ENCODE peak calls at places on chromosomes 11 and 22, in four cellular contexts. One of them, this sample, is unnamed. For H3K9me1, the result is how much of the 10 kb centered on the place peaks cover.

GRCh38 chr11:72871089-72871488 is 56.9 kb downstream of the ATG16L2 start:
- DNase-seq in keratinocyte: no peak
- DNase-seq in K562: no peak
- DNase-seq in IMR-90: peak
- DNase-seq in this sample: no peak

GRCh38 chr22:37330200-37331033 is 48.1 kb downstream of the CYTH4 start:
- DNase-seq in K562: peak
- DNase-seq in IMR-90: peak
- DNase-seq in keratinocyte: no peak
- DNase-seq in this sample: peak

GRCh38 chr11:120929664-120930154 is 94.2 kb upstream of the TBCEL start:
- DNase-seq in K562: peak
- DNase-seq in IMR-90: peak
- DNase-seq in keratinocyte: peak
- DNase-seq in this sample: peak

GRCh38 chr22:49853981-49854791 is 542 bp downstream of the ZBED4 start:
- DNase-seq in K562: peak
- DNase-seq in IMR-90: peak
- DNase-seq in keratinocyte: no peak
- DNase-seq in this sample: peak

GRCh38 chr22:22945195-22945594 is 57.6 kb downstream of the IGLL5 start:
- DNase-seq in keratinocyte: no peak
- DNase-seq in K562: no peak
- DNase-seq in IMR-90: no peak
- DNase-seq in this sample: no peak

GRCh38 chr11:45339754-45340519 is 53.8 kb upstream of the SYT13 start:
- DNase-seq in K562: peak
- DNase-seq in keratinocyte: peak
- DNase-seq in IMR-90: peak
- DNase-seq in this sample: peak

GRCh38 chr22:42646569-42647525 is 2.3 kb downstream of the CYB5R3 start:
- DNase-seq in keratinocyte: no peak
- DNase-seq in IMR-90: no peak
- DNase-seq in K562: peak
- DNase-seq in this sample: peak

GRCh38 chr11:121572581-121573059 is 119.9 kb upstream of the SORL1-AS1 start:
- DNase-seq in keratinocyte: no peak
- DNase-seq in K562: no peak
- DNase-seq in IMR-90: no peak
- DNase-seq in this sample: no peak

GRCh38 chr11:111531687-111532364 is 8.7 kb upstream of the LAYN start:
- DNase-seq in keratinocyte: peak
- DNase-seq in K562: no peak
- DNase-seq in IMR-90: peak
- DNase-seq in this sample: no peak

GRCh38 chr11:57224537-57224936 is 12.5 kb downstream of the APLNR start:
- DNase-seq in IMR-90: peak
- DNase-seq in K562: no peak
- DNase-seq in keratinocyte: no peak
- DNase-seq in this sample: no peak

GRCh38 chr11:123054301-123055065 is 7.5 kb downstream of the HSPA8 start:
- DNase-seq in K562: peak
- DNase-seq in keratinocyte: no peak
- DNase-seq in IMR-90: peak
- DNase-seq in this sample: peak

GRCh38 chr11:60942970-60943565 is 8.9 kb downstream of the SLC15A3 start:
- DNase-seq in IMR-90: no peak
- DNase-seq in K562: no peak
- DNase-seq in keratinocyte: peak
- DNase-seq in this sample: no peak

GRCh38 chr22:21593406-21594232 is 26.1 kb downstream of the UBE2L3 start:
- DNase-seq in keratinocyte: no peak
- DNase-seq in IMR-90: no peak
- DNase-seq in K562: peak
- DNase-seq in this sample: no peak

GRCh38 chr11:17979770-17980371 is 33.0 kb downstream of the SERGEF start:
- DNase-seq in IMR-90: peak
- DNase-seq in K562: peak
- DNase-seq in keratinocyte: no peak
- DNase-seq in this sample: peak

GRCh38 chr11:79434263-79434662 is 6.6 kb downstream of the TENM4 start:
- DNase-seq in IMR-90: peak
- DNase-seq in keratinocyte: no peak
- DNase-seq in K562: no peak
- DNase-seq in this sample: no peak

GRCh38 chr11:10134975-10135481 is 159.0 kb downstream of the SBF2 start:
- DNase-seq in keratinocyte: no peak
- DNase-seq in IMR-90: no peak
- DNase-seq in K562: no peak
- DNase-seq in this sample: no peak

GRCh38 chr22:50186789-50187523 is 1.2 kb downstream of the TRABD start:
- DNase-seq in keratinocyte: no peak
- DNase-seq in IMR-90: peak
- DNase-seq in K562: no peak
- DNase-seq in this sample: no peak

GRCh38 chr11:72569966-72570892 is 104.0 kb downstream of the PDE2A start:
- DNase-seq in IMR-90: peak
- DNase-seq in keratinocyte: peak
- DNase-seq in K562: no peak
- DNase-seq in this sample: no peak

GRCh38 chr11:31412946-31413345 is 43.3 kb downstream of the DNAJC24 start:
- DNase-seq in K562: no peak
- DNase-seq in keratinocyte: peak
- DNase-seq in IMR-90: peak
- DNase-seq in this sample: no peak

GRCh38 chr22:50020606-50021005 is 8.0 kb upstream of the IL17REL start:
- DNase-seq in K562: no peak
- DNase-seq in IMR-90: no peak
- DNase-seq in keratinocyte: no peak
- DNase-seq in this sample: no peak

GRCh38 chr11:119580751-119581150 is 148.2 kb downstream of the NECTIN1 start:
- DNase-seq in keratinocyte: no peak
- DNase-seq in K562: no peak
- DNase-seq in IMR-90: no peak
- DNase-seq in this sample: no peak

GRCh38 chr11:119583585-119583984 is 145.4 kb downstream of the NECTIN1 start:
- DNase-seq in keratinocyte: no peak
- DNase-seq in IMR-90: no peak
- DNase-seq in K562: peak
- DNase-seq in this sample: no peak

GRCh38 chr11:119586181-119586580 is 142.8 kb downstream of the NECTIN1 start:
- DNase-seq in IMR-90: no peak
- DNase-seq in keratinocyte: no peak
- DNase-seq in K562: no peak
- DNase-seq in this sample: no peak

GRCh38 chr11:119585038-119585666 is 143.8 kb downstream of the NECTIN1 start:
- DNase-seq in keratinocyte: no peak
- DNase-seq in K562: no peak
- DNase-seq in IMR-90: no peak
- DNase-seq in this sample: peak

GRCh38 chr11:119584193-119585037 is 144.6 kb downstream of the NECTIN1 start:
- DNase-seq in IMR-90: peak
- DNase-seq in K562: peak
- DNase-seq in keratinocyte: no peak
- DNase-seq in this sample: peak
- H3K4me3 ChIP-seq in IMR-90: peak
- H3K4me3 ChIP-seq in K562: peak
- H3K4me3 ChIP-seq in keratinocyte: peak
- H3K4me3 ChIP-seq in this sample: peak

DNA sequence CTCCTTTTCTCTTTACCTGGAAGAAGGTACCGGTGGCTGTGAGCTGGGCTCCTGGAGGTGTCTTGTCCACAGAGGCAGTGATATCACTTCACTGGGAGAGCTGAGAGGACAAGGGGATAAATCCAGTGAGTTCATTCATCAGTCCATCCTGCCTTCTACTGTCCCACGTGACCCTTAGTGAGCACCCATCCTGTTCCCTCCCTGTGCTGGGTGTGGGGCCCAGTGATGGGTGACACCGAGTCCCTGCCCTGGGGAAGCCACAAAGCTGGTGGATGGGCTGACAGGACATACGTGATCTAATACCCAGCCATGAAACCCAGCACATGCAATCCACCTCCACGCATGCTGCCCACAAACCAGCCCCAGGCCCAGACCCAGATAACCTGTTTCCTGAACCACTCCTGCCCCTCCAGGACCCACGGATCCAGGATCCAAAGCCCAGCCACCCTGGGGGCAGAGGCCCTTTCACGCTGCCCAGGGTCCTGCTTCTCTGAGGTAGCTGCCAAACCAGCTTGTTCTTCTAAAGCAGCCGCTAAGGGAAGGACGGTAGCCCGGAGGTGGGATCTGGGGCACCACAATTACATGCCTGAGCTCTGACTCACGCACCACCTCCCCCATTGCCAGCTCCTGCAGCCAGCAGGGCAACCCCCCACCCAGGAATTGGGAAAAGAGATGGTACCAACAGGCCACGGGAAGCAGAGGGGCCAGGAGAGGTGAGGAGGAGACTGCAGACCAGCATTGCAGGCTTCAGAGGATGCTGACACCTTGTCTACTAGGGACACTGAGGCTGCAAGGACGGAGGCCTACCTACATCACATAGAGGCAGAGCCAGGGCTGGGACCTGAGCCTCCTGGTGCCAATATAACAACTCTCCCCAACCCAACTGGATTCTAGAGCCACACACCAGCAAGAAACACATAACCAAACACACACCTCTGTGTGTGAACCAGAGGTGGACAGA is 35.2 kb downstream of the GDPD5 start:
- DNase-seq in K562: no peak
- DNase-seq in IMR-90: peak
- DNase-seq in keratinocyte: no peak
- DNase-seq in this sample: peak
- H3K9me1 ChIP-seq in K562: under half
- H3K9me1 ChIP-seq in IMR-90: under half
- H3K9me1 ChIP-seq in keratinocyte: under half
- H3K9me1 ChIP-seq in this sample: under half

GRCh38 chr11:124758355-124759267 is 3.5 kb downstream of the ESAM start:
- DNase-seq in K562: peak
- DNase-seq in keratinocyte: no peak
- DNase-seq in IMR-90: peak
- DNase-seq in this sample: peak
- H3K4me3 ChIP-seq in K562: no peak
- H3K4me3 ChIP-seq in keratinocyte: peak
- H3K4me3 ChIP-seq in IMR-90: peak
- H3K4me3 ChIP-seq in this sample: peak

GRCh38 chr11:26243426-26243825 is 88.5 kb upstream of the ANO3 start:
- DNase-seq in IMR-90: peak
- DNase-seq in K562: no peak
- DNase-seq in keratinocyte: no peak
- DNase-seq in this sample: no peak

GRCh38 chr11:26247340-26247739 is 84.6 kb upstream of the ANO3 start:
- DNase-seq in IMR-90: peak
- DNase-seq in keratinocyte: no peak
- DNase-seq in K562: no peak
- DNase-seq in this sample: no peak

GRCh38 chr11:26248661-26249060 is 83.3 kb upstream of the ANO3 start:
- DNase-seq in K562: no peak
- DNase-seq in keratinocyte: no peak
- DNase-seq in IMR-90: no peak
- DNase-seq in this sample: no peak

GRCh38 chr11:26245046-26245445 is 86.9 kb upstream of the ANO3 start:
- DNase-seq in keratinocyte: no peak
- DNase-seq in K562: no peak
- DNase-seq in IMR-90: peak
- DNase-seq in this sample: no peak

GRCh38 chr11:26244207-26244606 is 87.7 kb upstream of the ANO3 start:
- DNase-seq in K562: no peak
- DNase-seq in IMR-90: peak
- DNase-seq in keratinocyte: no peak
- DNase-seq in this sample: no peak
- H3K9me1 ChIP-seq in K562: under half
- H3K9me1 ChIP-seq in IMR-90: under half
- H3K9me1 ChIP-seq in keratinocyte: under half
- H3K9me1 ChIP-seq in this sample: under half

GRCh38 chr11:68852628-68853027 is 10.9 kb upstream of the CPT1A start:
- DNase-seq in K562: no peak
- DNase-seq in IMR-90: no peak
- DNase-seq in keratinocyte: no peak
- DNase-seq in this sample: no peak

GRCh38 chr11:68857037-68857586 is 15.4 kb upstream of the CPT1A start:
- DNase-seq in K562: no peak
- DNase-seq in IMR-90: no peak
- DNase-seq in keratinocyte: no peak
- DNase-seq in this sample: no peak

GRCh38 chr11:68854273-68854958 is 12.7 kb upstream of the CPT1A start:
- DNase-seq in keratinocyte: no peak
- DNase-seq in K562: no peak
- DNase-seq in IMR-90: no peak
- DNase-seq in this sample: no peak

GRCh38 chr11:68859123-68859522 is 17.4 kb upstream of the CPT1A start:
- DNase-seq in keratinocyte: no peak
- DNase-seq in K562: no peak
- DNase-seq in IMR-90: no peak
- DNase-seq in this sample: no peak

GRCh38 chr11:68855205-68855978 is 13.7 kb upstream of the CPT1A start:
- DNase-seq in keratinocyte: no peak
- DNase-seq in IMR-90: peak
- DNase-seq in K562: no peak
- DNase-seq in this sample: peak
- H3K4me3 ChIP-seq in keratinocyte: no peak
- H3K4me3 ChIP-seq in IMR-90: peak
- H3K4me3 ChIP-seq in K562: no peak
- H3K4me3 ChIP-seq in this sample: peak

DNA sequence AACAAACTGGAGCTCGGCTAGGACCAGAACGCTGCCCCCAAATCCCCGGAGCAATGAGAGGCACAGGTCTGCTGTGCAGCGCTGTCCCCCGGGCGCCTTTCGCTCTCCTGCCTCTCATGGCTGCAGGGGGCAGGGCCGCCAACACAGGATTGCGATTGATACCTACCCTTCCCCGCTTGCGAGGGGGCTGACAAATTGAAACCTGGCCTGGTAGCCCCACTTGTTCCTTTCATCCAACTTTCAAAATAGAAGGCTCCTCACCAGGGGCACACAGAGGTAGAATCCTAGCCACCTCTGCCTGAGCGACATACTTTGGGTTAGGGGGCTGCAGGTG is 642 bp upstream of the CASTOR1 start:
- DNase-seq in IMR-90: no peak
- DNase-seq in K562: no peak
- DNase-seq in keratinocyte: no peak
- DNase-seq in this sample: no peak
- H3K9me1 ChIP-seq in IMR-90: under half
- H3K9me1 ChIP-seq in K562: under half
- H3K9me1 ChIP-seq in keratinocyte: under half
- H3K9me1 ChIP-seq in this sample: under half

This sample was measured in endothelial cell of umbilical vein.